ENCODE peak calls at places on chromosome 11, in four cellular contexts. E is heart right ventricle, U is heart left ventricle, H is adrenal gland. X is an unnamed sample. For H3K4me1, the result is how much of the 10 kb centered on the place peaks cover.

GRCh38 chr11:46676436-46677158 is 23.8 kb downstream of the ARHGAP1 start:
- DNase-seq in E (no peak), U (peak), H (no peak), X (no peak)

GRCh38 chr11:45741032-45741431 is 63.9 kb upstream of the SLC35C1 start:
- DNase-seq in E (no peak), U (no peak), H (no peak), X (no peak)

GRCh38 chr11:131157678-131158077 is 212.7 kb upstream of the NTM start:
- DNase-seq in E (no peak), U (no peak), H (no peak), X (no peak)

GRCh38 chr11:47347134-47347533 is 5.4 kb downstream of the MYBPC3 start:
- DNase-seq in E (no peak), U (no peak), H (no peak), X (no peak)

GRCh38 chr11:121274332-121274991 is 18.1 kb upstream of the SC5D start:
- DNase-seq in E (no peak), U (no peak), H (no peak), X (no peak)

GRCh38 chr11:5767056-5767455 is 13.0 kb downstream of the OR52N4 start:
- DNase-seq in E (no peak), U (no peak), H (no peak), X (no peak)

GRCh38 chr11:119100246-119100959 is 1.2 kb downstream of the DPAGT1 start:
- DNase-seq in E (no peak), U (no peak), H (peak), X (no peak)

GRCh38 chr11:20015101-20015500 is 145.2 kb downstream of the DBX1 start:
- DNase-seq in E (no peak), U (no peak), H (no peak), X (no peak)

GRCh38 chr11:104661481-104661880 is 236.8 kb downstream of the CASP12 start:
- DNase-seq in E (no peak), U (no peak), H (no peak), X (no peak)

GRCh38 chr11:122951231-122951630 is 30.4 kb downstream of the BSX start:
- DNase-seq in E (no peak), U (no peak), H (no peak), X (no peak)

GRCh38 chr11:103987631-103988594 is 48.5 kb upstream of the DDI1 start:
- DNase-seq in E (no peak), U (no peak), H (no peak), X (no peak)

GRCh38 chr11:13215157-13215556 is 62.4 kb upstream of the BMAL1 start:
- DNase-seq in E (no peak), U (no peak), H (no peak), X (no peak)

DNA sequence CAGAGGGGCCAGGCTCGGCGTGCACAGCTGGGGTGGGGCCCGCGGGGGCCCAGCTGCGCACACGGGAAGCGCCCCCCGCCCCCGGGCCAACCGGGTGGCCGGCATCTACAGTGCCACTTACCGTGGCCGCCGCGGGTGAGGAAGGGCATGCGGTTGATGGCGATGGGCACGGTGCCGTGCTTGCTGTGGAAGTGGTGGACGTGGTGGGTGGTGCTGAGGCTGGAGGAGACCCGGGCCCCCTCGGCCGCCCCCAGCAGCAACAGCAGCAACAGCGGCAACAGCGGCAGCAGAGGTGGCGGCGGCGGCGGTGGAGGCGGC is 51.4 kb downstream of the SLC22A12 start:
- DNase-seq in E (no peak), U (no peak), H (no peak), X (no peak)
- H3K4me3 ChIP-seq in E (peak), U (no peak), H (no peak), X (peak)

GRCh38 chr11:102488208-102488607 is 35.6 kb upstream of the TMEM123 start:
- DNase-seq in E (no peak), U (no peak), H (no peak), X (no peak)
- H3K4me1 ChIP-seq in E (under half), U (under half), H (under half), X (under half)

DNA sequence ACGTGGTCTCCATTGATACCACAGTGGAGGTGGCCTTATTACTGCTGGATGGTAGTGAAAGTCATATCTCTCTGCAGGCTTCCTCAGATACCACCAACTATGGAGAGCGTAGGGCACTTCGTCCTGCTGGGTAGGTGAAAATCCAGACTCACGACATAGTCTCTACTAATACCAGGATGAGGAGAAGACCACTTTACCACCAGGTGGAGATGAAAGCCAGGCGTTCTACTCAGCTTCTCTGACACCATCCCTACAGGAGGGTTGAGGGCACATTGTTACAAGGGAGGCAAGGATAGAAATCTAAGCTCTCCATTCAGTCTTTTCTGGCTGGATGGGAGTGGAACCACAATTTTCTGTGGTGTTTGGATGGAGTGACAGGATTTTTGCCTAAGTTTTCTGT is 13.2 kb upstream of the ANGPTL5 start:
- DNase-seq in E (no peak), U (no peak), H (no peak), X (no peak)
- TF ChIP-seq CTCF in E (no peak), U (no peak), H (no peak), X (no peak)

GRCh38 chr11:2913776-2914474 is 15.3 kb downstream of the PHLDA2 start:
- DNase-seq in E (no peak), U (no peak), H (no peak), X (no peak)

GRCh38 chr11:2915473-2915872 is 13.7 kb downstream of the PHLDA2 start:
- DNase-seq in E (no peak), U (no peak), H (no peak), X (no peak)

GRCh38 chr11:2913029-2913431 is 16.2 kb downstream of the PHLDA2 start:
- DNase-seq in E (no peak), U (no peak), H (no peak), X (no peak)

GRCh38 chr11:2916114-2916891 is 12.9 kb downstream of the PHLDA2 start:
- DNase-seq in E (peak), U (no peak), H (no peak), X (no peak)

GRCh38 chr11:2914475-2915195 is 14.6 kb downstream of the PHLDA2 start:
- DNase-seq in E (peak), U (peak), H (no peak), X (no peak)
- H3K4me3 ChIP-seq in E (no peak), U (no peak), H (no peak), X (no peak)

GRCh38 chr11:829946-830294 is 2.2 kb downstream of the CRACR2B start:
- DNase-seq in E (no peak), U (no peak), H (no peak), X (no peak)

GRCh38 chr11:827861-828167 is at the start of gene CRACR2B:
- DNase-seq in E (no peak), U (no peak), H (no peak), X (no peak)

GRCh38 chr11:828501-829115 is 889 bp downstream of the CRACR2B start:
- DNase-seq in E (peak), U (no peak), H (no peak), X (no peak)

GRCh38 chr11:830295-831131 is 2.2 kb upstream of the CD151 start:
- DNase-seq in E (peak), U (peak), H (peak), X (peak)

DNA sequence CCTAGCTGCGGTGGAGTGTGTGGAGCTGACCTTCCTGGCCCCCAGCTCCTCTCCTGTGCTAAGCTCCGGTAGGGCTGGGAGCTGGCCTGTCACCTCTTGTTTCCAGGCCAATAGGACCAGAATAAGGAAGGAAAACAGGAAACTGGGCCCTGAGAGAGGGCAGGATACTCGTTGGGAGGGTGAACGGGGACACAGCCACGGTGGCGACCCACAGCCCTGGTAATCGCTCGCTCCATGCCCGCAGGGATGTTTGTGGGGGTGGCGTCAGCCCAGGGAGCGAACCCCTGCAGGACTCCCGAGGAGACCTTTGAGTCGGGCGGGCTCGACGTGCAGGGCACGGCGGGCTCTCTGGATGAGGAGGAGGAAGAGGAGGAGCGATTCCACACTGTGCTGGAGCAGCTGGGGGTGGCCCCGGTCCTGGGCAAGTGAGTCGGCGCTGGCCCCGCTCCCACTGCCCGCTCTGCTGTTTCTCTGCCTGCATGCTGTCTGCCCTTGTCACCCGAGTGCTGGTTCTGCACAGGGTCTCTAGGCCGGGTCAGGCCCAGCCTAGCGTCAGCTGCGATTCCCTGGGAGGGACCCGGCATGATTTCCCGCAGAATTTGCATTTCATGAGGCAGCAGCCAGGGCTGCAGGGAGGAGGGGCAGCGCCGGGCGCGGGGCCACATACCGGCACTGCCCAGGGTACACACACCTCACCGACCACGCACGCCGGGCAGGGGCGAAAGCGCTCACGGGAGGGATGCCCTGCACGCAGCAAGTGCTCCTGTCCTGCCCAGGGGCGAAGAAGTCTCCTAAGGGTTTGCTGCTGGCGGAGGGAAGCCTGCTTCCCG is 1.6 kb downstream of the CRACR2B start:
- DNase-seq in E (peak), U (peak), H (no peak), X (no peak)
- H3K4me1 ChIP-seq in E (half or more), U (under half), H (half or more), X (under half)

GRCh38 chr11:93143800-93144199 is 54.0 kb downstream of the SLC36A4 start:
- DNase-seq in E (no peak), U (no peak), H (no peak), X (no peak)
- TF ChIP-seq CTCF in E (no peak), U (no peak), H (no peak), X (no peak)

DNA sequence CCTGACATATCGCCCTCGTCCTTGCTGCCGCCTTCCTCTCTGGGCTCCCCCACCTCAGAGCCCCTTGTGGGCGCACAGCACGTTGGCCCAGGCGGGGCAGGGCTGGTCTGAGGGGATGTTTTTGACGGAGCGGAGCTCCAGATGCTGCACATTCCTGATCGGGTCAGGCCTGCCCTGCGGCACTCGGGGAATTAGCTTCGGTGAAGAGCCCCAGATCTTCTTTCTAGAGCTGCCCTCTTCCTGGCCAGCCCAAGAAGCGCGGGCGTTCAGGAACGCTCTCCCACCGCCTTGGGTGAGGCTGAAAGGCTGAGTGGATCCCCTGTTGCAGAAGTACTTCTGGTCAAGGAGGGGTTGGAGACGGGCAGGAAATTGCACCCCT is 12.1 kb downstream of the YPEL4 start:
- DNase-seq in E (no peak), U (no peak), H (no peak), X (no peak)
- H3K4me3 ChIP-seq in E (peak), U (peak), H (no peak), X (peak)

GRCh38 chr11:57781529-57781943 is 19.9 kb downstream of the CTNND1 start:
- DNase-seq in E (no peak), U (peak), H (peak), X (peak)
- H3K4me1 ChIP-seq in E (half or more), U (half or more), H (half or more), X (half or more)

DNA sequence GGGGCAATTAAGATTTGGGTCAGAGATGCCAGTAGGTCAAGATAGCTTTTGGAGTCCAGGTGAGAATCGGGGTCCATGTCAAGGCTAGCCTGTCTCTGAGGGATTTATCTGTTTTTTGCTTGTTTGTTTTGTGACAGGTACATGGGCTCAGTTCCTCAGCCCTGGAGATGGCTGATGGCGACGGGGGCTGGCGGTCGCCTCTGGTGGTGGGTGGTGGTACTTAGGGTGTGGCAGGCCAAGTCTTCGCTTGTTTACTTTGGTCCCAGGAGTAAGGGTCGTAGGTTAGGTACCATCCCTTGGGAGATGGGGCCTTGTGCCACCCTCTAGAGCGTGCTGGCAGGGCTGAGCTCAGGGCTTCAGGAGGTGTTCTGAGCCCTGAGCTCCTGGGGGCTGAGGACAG is 4.7 kb downstream of the SLC25A45 start:
- DNase-seq in E (no peak), U (no peak), H (no peak), X (no peak)
- TF ChIP-seq CTCF in E (no peak), U (no peak), H (no peak), X (no peak)

GRCh38 chr11:76155455-76156232 is 50.7 kb downstream of the WNT11 start:
- DNase-seq in E (no peak), U (no peak), H (no peak), X (no peak)

GRCh38 chr11:76152086-76152658 is 54.1 kb downstream of the WNT11 start:
- DNase-seq in E (peak), U (peak), H (peak), X (peak)

GRCh38 chr11:76153609-76153949 is 52.7 kb downstream of the WNT11 start:
- DNase-seq in E (no peak), U (no peak), H (peak), X (no peak)

GRCh38 chr11:76151561-76152085 is 54.7 kb downstream of the WNT11 start:
- DNase-seq in E (no peak), U (no peak), H (no peak), X (no peak)

GRCh38 chr11:76152741-76153608 is 53.3 kb downstream of the WNT11 start:
- DNase-seq in E (no peak), U (no peak), H (no peak), X (no peak)
- H3K4me3 ChIP-seq in E (peak), U (no peak), H (no peak), X (peak)